ENCODE peak calls at places on chromosomes 4 and X, in five cellular contexts. One of them, this sample, is unnamed.

GRCh38 chr4:150219841-150220240 is 141.6 kb downstream of the DCLK2 start:
- DNase-seq in AG04449: no peak
- DNase-seq in HCT116: no peak
- DNase-seq in IMR-90: peak; percentile 59
- DNase-seq in uterus: no peak
- DNase-seq in this sample: peak; percentile 46

GRCh38 chr4:78534286-78534955 is 17.1 kb upstream of the ANXA3 start:
- DNase-seq in AG04449: no peak
- DNase-seq in HCT116: peak; percentile 89
- DNase-seq in IMR-90: peak; percentile 28
- DNase-seq in uterus: no peak
- DNase-seq in this sample: peak; percentile 50

GRCh38 chrX:139179592-139179991 is 350.9 kb upstream of the F9 start:
- DNase-seq in AG04449: no peak
- DNase-seq in HCT116: no peak
- DNase-seq in IMR-90: no peak
- DNase-seq in uterus: no peak
- DNase-seq in this sample: no peak

GRCh38 chr4:3869661-3870566 is 103.7 kb downstream of the ADRA2C start:
- DNase-seq in AG04449: no peak
- DNase-seq in HCT116: no peak
- DNase-seq in IMR-90: no peak
- DNase-seq in uterus: no peak
- DNase-seq in this sample: no peak

GRCh38 chr4:898869-899555 is 33.1 kb downstream of the GAK start:
- DNase-seq in AG04449: no peak
- DNase-seq in HCT116: no peak
- DNase-seq in IMR-90: no peak
- DNase-seq in uterus: no peak
- DNase-seq in this sample: no peak

GRCh38 chr4:77235289-77235854 is 78.4 kb downstream of the CCNG2 start:
- DNase-seq in AG04449: no peak
- DNase-seq in HCT116: no peak
- DNase-seq in IMR-90: no peak
- DNase-seq in uterus: no peak
- DNase-seq in this sample: no peak

GRCh38 chr4:101977096-101977495 is 186.6 kb downstream of the BANK1 start:
- DNase-seq in AG04449: peak; percentile 96
- DNase-seq in HCT116: peak; percentile 92
- DNase-seq in IMR-90: peak; percentile 94
- DNase-seq in uterus: no peak
- DNase-seq in this sample: peak; percentile 95

GRCh38 chr4:74181225-74181624 is 23.3 kb downstream of the MTHFD2L start:
- DNase-seq in AG04449: no peak
- DNase-seq in HCT116: no peak
- DNase-seq in IMR-90: peak; percentile 49
- DNase-seq in uterus: no peak
- DNase-seq in this sample: peak; percentile 38

GRCh38 chr4:119034276-119035008 is 101.2 kb upstream of the MYOZ2 start:
- DNase-seq in AG04449: no peak
- DNase-seq in HCT116: no peak
- DNase-seq in IMR-90: no peak
- DNase-seq in uterus: no peak
- DNase-seq in this sample: no peak

GRCh38 chrX:103688949-103689348 is 2.5 kb upstream of the MORF4L2 start:
- DNase-seq in AG04449: no peak
- DNase-seq in HCT116: no peak
- DNase-seq in IMR-90: peak; percentile 44
- DNase-seq in uterus: no peak
- DNase-seq in this sample: peak; percentile 43

GRCh38 chr4:146978641-146979040 is 33.0 kb upstream of the TTC29 start:
- DNase-seq in AG04449: no peak
- DNase-seq in HCT116: no peak
- DNase-seq in IMR-90: no peak
- DNase-seq in uterus: no peak
- DNase-seq in this sample: no peak

GRCh38 chrX:147917700-147918694 is 6.3 kb downstream of the FMR1 start:
- DNase-seq in AG04449: no peak
- DNase-seq in HCT116: no peak
- DNase-seq in IMR-90: peak; percentile 4
- DNase-seq in uterus: no peak
- DNase-seq in this sample: peak; percentile 48

GRCh38 chrX:110026099-110026844 is 23.4 kb downstream of the TMEM164 start:
- DNase-seq in AG04449: no peak
- DNase-seq in HCT116: no peak
- DNase-seq in IMR-90: no peak
- DNase-seq in uterus: no peak
- DNase-seq in this sample: peak; percentile 28

GRCh38 chr4:155759372-155760252 is 791 bp downstream of the GUCY1B1 start:
- DNase-seq in AG04449: no peak
- DNase-seq in HCT116: no peak
- DNase-seq in IMR-90: peak; percentile 16
- DNase-seq in uterus: peak; percentile 76
- DNase-seq in this sample: no peak

GRCh38 chrX:29254515-29254914 is 667.3 kb downstream of the IL1RAPL1 start:
- DNase-seq in AG04449: no peak
- DNase-seq in HCT116: no peak
- DNase-seq in IMR-90: no peak
- DNase-seq in uterus: no peak
- DNase-seq in this sample: no peak

GRCh38 chr4:77854431-77855111 is 8.1 kb upstream of the MRPL1 start:
- DNase-seq in AG04449: no peak
- DNase-seq in HCT116: no peak
- DNase-seq in IMR-90: no peak
- DNase-seq in uterus: no peak
- DNase-seq in this sample: no peak

GRCh38 chr4:149161247-149161646 is 654.4 kb downstream of the IQCM start:
- DNase-seq in AG04449: peak; percentile 65
- DNase-seq in HCT116: no peak
- DNase-seq in IMR-90: peak; percentile 68
- DNase-seq in uterus: no peak
- DNase-seq in this sample: peak; percentile 56

GRCh38 chr4:2267320-2267811 is 5.5 kb upstream of the MXD4 start:
- DNase-seq in AG04449: no peak
- DNase-seq in HCT116: no peak
- DNase-seq in IMR-90: no peak
- DNase-seq in uterus: no peak
- DNase-seq in this sample: no peak

GRCh38 chr4:51831133-51831532 is 11.8 kb upstream of the DCUN1D4 start:
- DNase-seq in AG04449: no peak
- DNase-seq in HCT116: peak; percentile 36
- DNase-seq in IMR-90: peak; percentile 51
- DNase-seq in uterus: peak; percentile 64
- DNase-seq in this sample: peak; percentile 53

GRCh38 chr4:160212078-160212477 is 1109.2 kb downstream of the RAPGEF2 start:
- DNase-seq in AG04449: no peak
- DNase-seq in HCT116: no peak
- DNase-seq in IMR-90: no peak
- DNase-seq in uterus: no peak
- DNase-seq in this sample: no peak

GRCh38 chrX:138710311-138710791 is 1.2 kb downstream of the FGF13 start:
- DNase-seq in AG04449: no peak
- DNase-seq in HCT116: no peak
- DNase-seq in IMR-90: no peak
- DNase-seq in uterus: no peak
- DNase-seq in this sample: no peak

GRCh38 chr4:169627307-169627706 is 6.9 kb downstream of the CLCN3 start:
- DNase-seq in AG04449: no peak
- DNase-seq in HCT116: no peak
- DNase-seq in IMR-90: no peak
- DNase-seq in uterus: no peak
- DNase-seq in this sample: no peak

GRCh38 chr4:101953949-101954348 is 163.4 kb downstream of the BANK1 start:
- DNase-seq in AG04449: no peak
- DNase-seq in HCT116: no peak
- DNase-seq in IMR-90: peak; percentile 45
- DNase-seq in uterus: no peak
- DNase-seq in this sample: peak; percentile 52

GRCh38 chr4:123043013-123043412 is 120.6 kb upstream of the NUDT6 start:
- DNase-seq in AG04449: no peak
- DNase-seq in HCT116: peak; percentile 3
- DNase-seq in IMR-90: no peak
- DNase-seq in uterus: no peak
- DNase-seq in this sample: peak; percentile 15

GRCh38 chrX:69615323-69615722 is 590 bp upstream of the EDA start:
- DNase-seq in AG04449: no peak
- DNase-seq in HCT116: no peak
- DNase-seq in IMR-90: no peak
- DNase-seq in uterus: no peak
- DNase-seq in this sample: no peak

GRCh38 chrX:368811-369562 is 17.7 kb downstream of the PPP2R3B start:
- DNase-seq in AG04449: peak; percentile 9
- DNase-seq in HCT116: no peak
- DNase-seq in IMR-90: peak; percentile 52
- DNase-seq in uterus: no peak
- DNase-seq in this sample: peak; percentile 18

DNA sequence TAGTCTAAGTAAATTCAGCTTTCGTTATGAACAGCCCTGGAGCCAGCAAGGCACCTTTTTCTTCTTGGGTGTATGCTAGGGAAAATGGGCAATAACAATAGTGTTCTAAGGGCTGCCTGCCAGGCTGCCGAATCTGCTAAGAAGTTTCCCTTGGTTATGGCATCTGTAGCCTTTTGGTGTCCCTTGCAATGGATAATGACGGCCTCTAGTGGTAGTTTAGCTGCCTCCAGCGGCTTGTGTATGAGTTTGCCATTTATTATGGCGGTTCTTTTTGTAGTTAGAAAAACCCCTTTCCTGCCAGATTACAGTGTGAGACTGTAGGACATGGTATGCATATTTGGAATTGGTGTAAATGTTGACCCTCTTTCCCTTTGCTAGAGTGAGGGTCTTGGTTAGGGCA is 78.9 kb upstream of the SPIN4 start:
- DNase-seq in AG04449: no peak
- DNase-seq in HCT116: no peak
- DNase-seq in IMR-90: no peak
- DNase-seq in uterus: no peak
- DNase-seq in this sample: no peak
- TF ChIP-seq CTCF in AG04449: no peak
- TF ChIP-seq CTCF in HCT116: no peak
- TF ChIP-seq CTCF in IMR-90: no peak
- TF ChIP-seq CTCF in uterus: no peak
- TF ChIP-seq CTCF in this sample: no peak

GRCh38 chr4:55012363-55013255 is 112.8 kb downstream of the KDR start:
- DNase-seq in AG04449: no peak
- DNase-seq in HCT116: no peak
- DNase-seq in IMR-90: no peak
- DNase-seq in uterus: no peak
- DNase-seq in this sample: no peak

GRCh38 chr4:55005910-55006309 is 119.5 kb downstream of the KDR start:
- DNase-seq in AG04449: no peak
- DNase-seq in HCT116: no peak
- DNase-seq in IMR-90: no peak
- DNase-seq in uterus: no peak
- DNase-seq in this sample: no peak

GRCh38 chr4:55004831-55005230 is 120.6 kb downstream of the KDR start:
- DNase-seq in AG04449: no peak
- DNase-seq in HCT116: no peak
- DNase-seq in IMR-90: no peak
- DNase-seq in uterus: no peak
- DNase-seq in this sample: peak; percentile 35

GRCh38 chr4:55010550-55010949 is 114.8 kb downstream of the KDR start:
- DNase-seq in AG04449: no peak
- DNase-seq in HCT116: no peak
- DNase-seq in IMR-90: no peak
- DNase-seq in uterus: no peak
- DNase-seq in this sample: no peak

GRCh38 chr4:55008166-55009056 is 117.0 kb downstream of the KDR start:
- DNase-seq in AG04449: no peak
- DNase-seq in HCT116: no peak
- DNase-seq in IMR-90: no peak
- DNase-seq in uterus: no peak
- DNase-seq in this sample: no peak
- TF ChIP-seq CTCF in AG04449: no peak
- TF ChIP-seq CTCF in HCT116: peak; percentile 28
- TF ChIP-seq CTCF in IMR-90: peak; percentile 18
- TF ChIP-seq CTCF in uterus: no peak
- TF ChIP-seq CTCF in this sample: peak; percentile 45

GRCh38 chrX:145178268-145178667 is 69.0 kb upstream of the SPANXN1 start:
- DNase-seq in AG04449: no peak
- DNase-seq in HCT116: no peak
- DNase-seq in IMR-90: no peak
- DNase-seq in uterus: no peak
- DNase-seq in this sample: no peak
- TF ChIP-seq CTCF in AG04449: no peak
- TF ChIP-seq CTCF in HCT116: no peak
- TF ChIP-seq CTCF in IMR-90: no peak
- TF ChIP-seq CTCF in uterus: no peak
- TF ChIP-seq CTCF in this sample: peak; percentile 9

GRCh38 chr4:16826397-16826910 is 72.0 kb downstream of the LDB2 start:
- DNase-seq in AG04449: no peak
- DNase-seq in HCT116: no peak
- DNase-seq in IMR-90: no peak
- DNase-seq in uterus: no peak
- DNase-seq in this sample: no peak
- TF ChIP-seq CTCF in AG04449: no peak
- TF ChIP-seq CTCF in HCT116: no peak
- TF ChIP-seq CTCF in IMR-90: no peak
- TF ChIP-seq CTCF in uterus: no peak
- TF ChIP-seq CTCF in this sample: no peak

DNA sequence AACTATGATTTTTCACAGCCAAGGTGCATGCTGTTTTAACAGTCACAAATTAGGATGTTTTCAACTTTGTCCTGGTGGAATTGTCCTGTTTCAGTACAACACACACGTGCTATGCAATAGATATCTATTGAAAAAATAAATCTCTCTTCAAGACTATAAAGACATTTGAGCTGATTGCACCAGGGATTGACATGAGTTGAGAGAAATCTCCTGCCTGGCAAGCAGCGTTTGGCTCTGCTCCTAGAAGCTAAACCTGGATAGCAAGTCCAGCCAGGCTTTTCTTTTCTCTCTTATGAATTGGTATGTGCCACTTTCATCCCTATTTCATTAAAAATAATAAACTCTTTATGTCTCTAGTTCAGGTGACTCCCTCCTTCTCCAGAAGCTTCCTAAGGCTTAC is 16.6 kb upstream of the NPNT start:
- DNase-seq in AG04449: no peak
- DNase-seq in HCT116: no peak
- DNase-seq in IMR-90: no peak
- DNase-seq in uterus: no peak
- DNase-seq in this sample: no peak
- TF ChIP-seq CTCF in AG04449: no peak
- TF ChIP-seq CTCF in HCT116: no peak
- TF ChIP-seq CTCF in IMR-90: no peak
- TF ChIP-seq CTCF in uterus: no peak
- TF ChIP-seq CTCF in this sample: no peak